ENCODE peak calls at places on chromosomes 3 and 15, in four cellular contexts. V, A, J and I are unnamed samples.
A peak's percentile ranks its signal among the peaks of the same experiment; 100 is the strongest.

GRCh38 chr3:138375446-138375845 is 27.1 kb downstream of the MRAS start:
- DNase-seq in V (no peak), A (no peak), J (no peak), I (no peak)

GRCh38 chr3:31247850-31248618 is 284.7 kb upstream of the STT3B start:
- DNase-seq in V (peak; percentile 68), A (no peak), J (no peak), I (peak; percentile 6)

GRCh38 chr3:161406594-161407555 is 35.6 kb upstream of the SPTSSB start:
- DNase-seq in V (no peak), A (no peak), J (no peak), I (no peak)

GRCh38 chr3:11455977-11456376 is 183.8 kb downstream of the ATG7 start:
- DNase-seq in V (no peak), A (no peak), J (no peak), I (no peak)

GRCh38 chr3:105722943-105723556 is 145.8 kb downstream of the CBLB start:
- DNase-seq in V (no peak), A (no peak), J (no peak), I (no peak)

GRCh38 chr15:77282333-77282732 is 137.6 kb downstream of the PEAK1 start:
- DNase-seq in V (peak; percentile 83), A (no peak), J (no peak), I (no peak)

GRCh38 chr15:61798631-61799030 is 261.6 kb downstream of the VPS13C start:
- DNase-seq in V (no peak), A (no peak), J (no peak), I (no peak)

GRCh38 chr3:170713648-170714047 is 127.8 kb upstream of the SLC7A14 start:
- DNase-seq in V (no peak), A (no peak), J (no peak), I (no peak)

GRCh38 chr3:12972791-12973702 is 100.2 kb downstream of the IQSEC1 start:
- DNase-seq in V (no peak), A (no peak), J (no peak), I (no peak)

GRCh38 chr3:31294430-31295149 is 238.1 kb upstream of the STT3B start:
- DNase-seq in V (no peak), A (no peak), J (no peak), I (no peak)

GRCh38 chr3:44915702-44916438 is 41.5 kb downstream of the TGM4 start:
- DNase-seq in V (peak; percentile 20), A (no peak), J (peak; percentile 49), I (no peak)

GRCh38 chr3:178901204-178901603 is 170.4 kb downstream of the ZMAT3 start:
- DNase-seq in V (no peak), A (no peak), J (no peak), I (no peak)

GRCh38 chr15:80160570-80161156 is 7.9 kb downstream of the FAH start:
- DNase-seq in V (peak; percentile 87), A (no peak), J (peak; percentile 34), I (no peak)

GRCh38 chr15:46676233-46677206 is 1040.8 kb upstream of the SEMA6D start:
- DNase-seq in V (no peak), A (no peak), J (no peak), I (no peak)

GRCh38 chr3:159907828-159908227 is 80.8 kb upstream of the IL12A start:
- DNase-seq in V (no peak), A (no peak), J (no peak), I (no peak)

GRCh38 chr15:74402873-74403589 is 30.7 kb downstream of the SEMA7A start:
- DNase-seq in V (no peak), A (no peak), J (no peak), I (no peak)

GRCh38 chr15:91049378-91050127 is 27.2 kb upstream of the VPS33B start:
- DNase-seq in V (peak; percentile 70), A (peak; percentile 68), J (peak; percentile 25), I (peak; percentile 73)

GRCh38 chr3:108099679-108100428 is 9.0 kb upstream of the CD47 start:
- DNase-seq in V (no peak), A (no peak), J (peak; percentile 60), I (no peak)

GRCh38 chr15:85532689-85533088 is 152.3 kb downstream of the AKAP13 start:
- DNase-seq in V (no peak), A (no peak), J (no peak), I (no peak)

GRCh38 chr3:7847021-7847420 is 654.6 kb upstream of the LMCD1 start:
- DNase-seq in V (no peak), A (no peak), J (no peak), I (no peak)

GRCh38 chr3:81326245-81326644 is 435.2 kb downstream of the GBE1 start:
- DNase-seq in V (no peak), A (no peak), J (no peak), I (no peak)

GRCh38 chr3:11582123-11582968 is 61.4 kb downstream of the VGLL4 start:
- DNase-seq in V (no peak), A (no peak), J (no peak), I (no peak)

GRCh38 chr3:82114589-82114988 is 353.1 kb upstream of the GBE1 start:
- DNase-seq in V (no peak), A (no peak), J (no peak), I (no peak)

GRCh38 chr3:43418601-43419272 is 132.4 kb downstream of the SNRK start:
- DNase-seq in V (peak; percentile 29), A (no peak), J (no peak), I (no peak)

GRCh38 chr3:184874709-184875644 is 63.0 kb downstream of the VPS8 start:
- DNase-seq in V (peak; percentile 27), A (peak; percentile 25), J (peak; percentile 17), I (peak; percentile 8)

GRCh38 chr15:41796457-41796856 is 22.2 kb downstream of the MAPKBP1 start:
- DNase-seq in V (peak; percentile 32), A (no peak), J (no peak), I (no peak)

GRCh38 chr3:49610881-49611280 is 56.6 kb downstream of the BSN start:
- DNase-seq in V (peak; percentile 24), A (no peak), J (no peak), I (no peak)

GRCh38 chr3:13229291-13229949 is 156.2 kb upstream of the IQSEC1 start:
- DNase-seq in V (peak; percentile 37), A (no peak), J (peak; percentile 72), I (peak; percentile 65)

GRCh38 chr3:158101330-158102218 is 4.6 kb downstream of the SHOX2 start:
- DNase-seq in V (no peak), A (no peak), J (no peak), I (no peak)

DNA sequence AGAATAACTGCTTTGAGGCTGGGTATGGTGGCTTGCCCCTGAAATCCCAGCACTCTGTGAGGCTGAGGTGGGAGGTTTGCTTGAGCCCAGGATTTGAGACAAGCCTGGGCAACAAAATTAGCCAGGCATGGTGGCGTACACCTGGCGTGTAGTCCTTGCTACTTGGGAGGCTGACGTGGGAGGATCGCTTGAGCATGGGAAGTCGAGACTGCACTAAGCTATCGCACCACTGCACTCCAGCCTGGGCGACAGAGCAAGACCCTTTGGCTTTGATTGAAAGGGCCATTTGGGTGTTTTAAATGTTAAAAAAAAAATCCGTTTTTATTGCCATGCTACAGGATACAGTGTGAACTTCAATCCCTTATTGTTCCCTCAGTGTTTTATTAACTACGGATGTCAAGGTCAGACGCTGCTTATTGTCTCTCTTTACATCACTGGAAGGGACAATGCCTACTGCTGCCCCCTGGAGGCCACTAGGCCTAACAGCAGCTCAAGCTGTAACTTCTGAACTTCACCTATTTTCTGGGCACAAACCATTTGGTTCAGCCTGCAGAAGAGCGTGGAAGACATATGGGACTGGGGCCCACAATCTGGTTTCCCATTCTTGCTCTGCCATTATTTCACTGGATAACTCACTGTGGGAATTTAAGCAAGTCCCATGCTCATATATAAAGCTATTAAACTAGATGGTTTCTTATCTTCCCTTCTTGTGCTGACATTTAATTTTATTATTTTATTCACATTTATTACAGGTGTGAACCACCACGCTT is 15.3 kb upstream of the IREB2 start:
- DNase-seq in V (peak; percentile 70), A (peak; percentile 52), J (peak; percentile 70), I (peak; percentile 47)
- TF ChIP-seq TCF7L2 in V (no peak), A (no peak), J (no peak), I (no peak)

GRCh38 chr3:127448161-127448561 is 142.4 kb downstream of the TPRA1 start:
- DNase-seq in V (no peak), A (no peak), J (peak; percentile 39), I (no peak)
- TF ChIP-seq TCF7L2 in V (no peak), A (no peak), J (no peak), I (no peak)

GRCh38 chr3:51471775-51472652 is 27.8 kb downstream of the DCAF1 start:
- DNase-seq in V (no peak), A (no peak), J (no peak), I (no peak)
- TF ChIP-seq TCF7L2 in V (no peak), A (no peak), J (no peak), I (no peak)

GRCh38 chr3:141368925-141369794 is 856 bp downstream of the ZBTB38 start:
- DNase-seq in V (no peak), A (no peak), J (peak; percentile 25), I (no peak)

GRCh38 chr3:141368062-141368924 is at the start of gene ZBTB38:
- DNase-seq in V (peak; percentile 97), A (no peak), J (peak; percentile 91), I (peak; percentile 95)

GRCh38 chr3:141365206-141365605 is 3.1 kb upstream of the ZBTB38 start:
- DNase-seq in V (no peak), A (no peak), J (no peak), I (no peak)

GRCh38 chr3:141366285-141367037 is 1.8 kb upstream of the ZBTB38 start:
- DNase-seq in V (peak; percentile 49), A (no peak), J (peak; percentile 54), I (peak; percentile 33)

GRCh38 chr3:141367038-141367730 is 1.1 kb upstream of the ZBTB38 start:
- DNase-seq in V (no peak), A (no peak), J (no peak), I (peak; percentile 57)
- TF ChIP-seq TCF7L2 in V (no peak), A (no peak), J (no peak), I (no peak)

DNA sequence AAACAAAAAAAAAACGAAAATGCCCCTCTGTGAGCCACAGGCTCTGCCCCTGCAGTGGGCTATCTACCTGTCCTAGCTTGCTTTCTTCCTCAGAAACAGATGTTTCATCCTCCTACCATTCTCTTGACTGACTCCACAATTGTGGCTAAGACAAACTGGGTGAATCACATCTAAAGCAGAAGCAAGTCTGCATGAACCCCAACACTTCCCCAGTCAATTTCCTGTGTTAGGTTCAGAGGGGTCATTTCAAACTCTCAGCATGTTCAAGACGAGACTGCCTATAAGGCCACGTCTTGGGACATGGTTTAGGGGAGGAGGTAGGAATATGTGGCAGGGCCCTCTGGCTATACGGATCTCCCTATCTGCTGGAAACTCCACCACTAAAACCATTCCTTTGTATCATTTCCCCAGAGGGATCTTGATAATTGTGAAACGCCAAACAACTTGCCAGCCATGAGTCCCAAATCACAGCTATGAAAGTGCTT is 28.6 kb upstream of the ANKDD1A start:
- DNase-seq in V (no peak), A (no peak), J (no peak), I (no peak)
- TF ChIP-seq TCF7L2 in V (no peak), A (no peak), J (no peak), I (no peak)

GRCh38 chr3:182725372-182726251 is 67.7 kb upstream of the ATP11B start:
- DNase-seq in V (no peak), A (no peak), J (no peak), I (no peak)
- TF ChIP-seq TCF7L2 in V (no peak), A (no peak), J (no peak), I (no peak)

DNA sequence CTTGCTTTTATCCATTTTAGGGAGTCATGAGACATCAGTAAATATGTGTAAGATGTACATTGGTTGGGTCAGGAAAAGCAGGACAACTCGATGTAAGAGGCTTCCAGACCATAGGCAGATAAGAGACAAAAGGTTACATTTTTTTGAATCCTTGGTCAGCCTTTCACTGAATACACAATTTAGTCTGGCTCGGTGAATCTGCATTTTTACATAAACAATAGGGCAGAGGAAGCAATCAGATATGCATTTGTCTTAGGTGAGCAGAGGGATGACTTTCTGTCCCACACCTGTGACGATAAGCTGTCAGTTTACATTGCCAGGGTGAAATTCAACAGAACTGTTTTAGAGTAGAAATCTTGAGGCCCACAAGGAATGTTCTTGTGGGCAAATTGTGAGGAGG is 20.6 kb downstream of the NPAP1 start:
- DNase-seq in V (no peak), A (no peak), J (no peak), I (no peak)
- TF ChIP-seq TCF7L2 in V (no peak), A (no peak), J (no peak), I (no peak)